ENCODE peak calls at places on chromosomes 1 and 21, in five cellular contexts. Q is ascending aorta; C is GOT3; S is activated CD4-positive, alpha-beta T cell treated with anti-CD3 and anti-CD28 coated beads, Interleukin-2, amount 50 U/mL, for 1 hour; I is stimulated activated CD4-positive, alpha-beta T cell treated with anti-CD3 and anti-CD28 coated beads, Interleukin-4, amount 100 ng/mL, for 24 hours. K is an unnamed sample.

GRCh38 chr1:211133393-211133840 is 531 bp downstream of the KCNH1 start:
- DNase-seq in Q (no peak), C (no peak), S (no peak), I (no peak), K (peak; percentile 24)

GRCh38 chr1:16888806-16889178 is 7.0 kb upstream of the RNU1-2 start:
- DNase-seq in Q (no peak), C (no peak), S (no peak), I (no peak), K (peak; percentile 30)

GRCh38 chr21:15804247-15804985 is 74.6 kb downstream of the USP25 start:
- DNase-seq in Q (no peak), C (no peak), S (no peak), I (no peak), K (peak; percentile 67)

GRCh38 chr1:234631721-234632125 is 21.7 kb upstream of the IRF2BP2 start:
- DNase-seq in Q (no peak), C (peak; percentile 53), S (no peak), I (no peak), K (no peak)

GRCh38 chr1:64223329-64224151 is 20.1 kb downstream of the UBE2U start:
- DNase-seq in Q (no peak), C (peak; percentile 5), S (no peak), I (no peak), K (no peak)

GRCh38 chr1:58436615-58437297 is 109.8 kb downstream of the OMA1 start:
- DNase-seq in Q (no peak), C (no peak), S (no peak), I (no peak), K (no peak)

GRCh38 chr1:240652554-240652953 is 40.6 kb upstream of the GREM2 start:
- DNase-seq in Q (no peak), C (no peak), S (no peak), I (no peak), K (no peak)

GRCh38 chr1:32239335-32239734 is 7.7 kb upstream of the FAM167B start:
- DNase-seq in Q (no peak), C (no peak), S (no peak), I (no peak), K (no peak)

GRCh38 chr1:247296599-247297180 is 35.0 kb downstream of the ZNF496 start:
- DNase-seq in Q (no peak), C (no peak), S (no peak), I (no peak), K (no peak)

GRCh38 chr1:164611754-164612642 is 53.0 kb downstream of the PBX1 start:
- DNase-seq in Q (no peak), C (no peak), S (no peak), I (no peak), K (no peak)

GRCh38 chr1:5711079-5711478 is 281.1 kb downstream of the NPHP4 start:
- DNase-seq in Q (no peak), C (no peak), S (no peak), I (no peak), K (peak; percentile 18)

GRCh38 chr1:93798301-93798700 is 80.7 kb downstream of the DNTTIP2 start:
- DNase-seq in Q (no peak), C (no peak), S (no peak), I (no peak), K (no peak)

GRCh38 chr1:43764581-43764980 is 57.2 kb downstream of the ST3GAL3 start:
- DNase-seq in Q (no peak), C (no peak), S (no peak), I (no peak), K (no peak)

GRCh38 chr1:234676103-234676594 is 66.2 kb upstream of the IRF2BP2 start:
- DNase-seq in Q (no peak), C (no peak), S (peak; percentile 55), I (peak; percentile 44), K (peak; percentile 94)

GRCh38 chr21:38505654-38506523 is 7.6 kb upstream of the ERG start:
- DNase-seq in Q (no peak), C (no peak), S (no peak), I (peak; percentile 15), K (no peak)

GRCh38 chr1:68232354-68233148 is at the start of gene WLS:
- DNase-seq in Q (peak; percentile 10), C (peak; percentile 25), S (no peak), I (no peak), K (peak; percentile 84)

GRCh38 chr1:167273027-167273800 is 52.5 kb downstream of the POU2F1 start:
- DNase-seq in Q (no peak), C (no peak), S (no peak), I (no peak), K (no peak)

GRCh38 chr1:4048076-4048475 is 148.0 kb upstream of the C1orf174 start:
- DNase-seq in Q (no peak), C (no peak), S (no peak), I (no peak), K (peak; percentile 45)

GRCh38 chr1:58768971-58769808 is 14.7 kb downstream of the JUN start:
- DNase-seq in Q (no peak), C (no peak), S (peak; percentile 29), I (peak; percentile 50), K (peak; percentile 54)

GRCh38 chr1:207261971-207262370 is 59.5 kb upstream of the CD55 start:
- DNase-seq in Q (no peak), C (no peak), S (no peak), I (no peak), K (no peak)

GRCh38 chr1:106620521-106620954 is 435.9 kb upstream of the PRMT6 start:
- DNase-seq in Q (no peak), C (peak; percentile 1), S (no peak), I (no peak), K (peak; percentile 84)

GRCh38 chr1:158366783-158367182 is 13.1 kb downstream of the CD1E start:
- DNase-seq in Q (no peak), C (no peak), S (no peak), I (no peak), K (no peak)

GRCh38 chr1:9009438-9010366 is 16.5 kb downstream of the SLC2A7 start:
- DNase-seq in Q (no peak), C (no peak), S (no peak), I (peak; percentile 24), K (no peak)

GRCh38 chr1:229254910-229255541 is 15.9 kb upstream of the RAB4A start:
- DNase-seq in Q (no peak), C (no peak), S (no peak), I (no peak), K (peak; percentile 32)

GRCh38 chr1:7269525-7269924 is 484.3 kb downstream of the CAMTA1 start:
- DNase-seq in Q (no peak), C (no peak), S (no peak), I (no peak), K (no peak)

GRCh38 chr1:219347376-219347775 is 173.7 kb downstream of the LYPLAL1 start:
- DNase-seq in Q (no peak), C (no peak), S (no peak), I (no peak), K (no peak)

GRCh38 chr1:43704838-43705237 is 2.5 kb upstream of the ST3GAL3 start:
- DNase-seq in Q (no peak), C (peak; percentile 67), S (no peak), I (no peak), K (peak; percentile 56)

GRCh38 chr1:7616076-7616833 is 154.8 kb upstream of the VAMP3 start:
- DNase-seq in Q (no peak), C (no peak), S (peak; percentile 20), I (no peak), K (no peak)

GRCh38 chr1:79124756-79125155 is 118.2 kb upstream of the ADGRL4 start:
- DNase-seq in Q (no peak), C (no peak), S (no peak), I (no peak), K (no peak)

GRCh38 chr1:225467193-225468020 is 39.6 kb upstream of the LBR start:
- DNase-seq in Q (no peak), C (no peak), S (peak; percentile 77), I (peak; percentile 83), K (no peak)

K was measured in dorsolateral prefrontal cortex.